ENCODE peak calls at places on chromosomes 3 and 15, in nine cellular contexts. U is GM04503; Q is naive thymus-derived CD4-positive, alpha-beta T cell; D is epithelial cell of esophagus; M is KG1; Y is activated T-helper 1 cell treated with Interleukin-2 at 50 U/mL for 16 hours; O is naive thymus-derived CD8-positive, alpha-beta T cell; L is NAMALWA; F is right cardiac atrium. H is an unnamed sample.

GRCh38 chr3:64501298-64501906 is 186.4 kb downstream of the ADAMTS9 start:
- DNase-seq in M (no peak), U (no peak), O (no peak), L (no peak), D (no peak), Q (no peak), F (no peak), Y (no peak), H (no peak)

GRCh38 chr3:8757551-8758518 is 11.6 kb downstream of the OXTR start:
- DNase-seq in F (no peak), L (no peak), Y (no peak), O (no peak), D (peak), U (peak), Q (no peak), M (no peak), H (no peak)

GRCh38 chr3:80537680-80538079 is 769.9 kb upstream of the ROBO1 start:
- DNase-seq in O (no peak), Q (no peak), U (no peak), L (no peak), D (no peak), Y (no peak), F (no peak), M (no peak), H (no peak)

GRCh38 chr3:85709483-85709882 is 750.7 kb downstream of the CADM2 start:
- DNase-seq in M (no peak), L (no peak), U (no peak), D (no peak), Q (no peak), O (no peak), F (no peak), Y (no peak), H (no peak)

GRCh38 chr3:184770541-184770940 is 41.4 kb upstream of the VPS8 start:
- DNase-seq in U (no peak), D (no peak), L (no peak), M (no peak), Q (no peak), Y (no peak), O (no peak), F (no peak), H (no peak)

GRCh38 chr3:46896386-46896785 is 18.9 kb downstream of the PTH1R start:
- DNase-seq in Y (no peak), M (no peak), Q (no peak), L (no peak), D (no peak), U (no peak), F (peak), O (no peak), H (no peak)

GRCh38 chr15:60526127-60526616 is 47.2 kb upstream of the ICE2 start:
- DNase-seq in Y (no peak), O (no peak), U (no peak), Q (no peak), L (no peak), D (peak), F (peak), M (no peak), H (no peak)

GRCh38 chr3:174329321-174329720 is 529.8 kb upstream of the NAALADL2 start:
- DNase-seq in L (no peak), F (no peak), D (no peak), Y (no peak), M (no peak), O (no peak), Q (no peak), U (peak), H (no peak)

GRCh38 chr15:98798375-98798893 is 150.1 kb downstream of the IGF1R start:
- DNase-seq in L (no peak), Q (no peak), F (no peak), M (no peak), U (no peak), O (no peak), Y (no peak), D (no peak), H (no peak)

GRCh38 chr3:45864760-45865567 is 21.4 kb upstream of the CCR9 start:
- DNase-seq in L (no peak), D (no peak), M (no peak), F (no peak), Y (no peak), Q (peak), U (no peak), O (no peak), H (no peak)

GRCh38 chr3:110933786-110934415 is 137.7 kb upstream of the NECTIN3 start:
- DNase-seq in O (no peak), M (no peak), Q (no peak), Y (no peak), L (no peak), D (no peak), F (no peak), U (no peak), H (no peak)

GRCh38 chr3:23691343-23691895 is 114.3 kb upstream of the UBE2E1 start:
- DNase-seq in Q (no peak), O (no peak), F (no peak), U (no peak), M (no peak), D (no peak), L (no peak), Y (no peak), H (peak)

GRCh38 chr3:143585720-143586456 is 262.4 kb downstream of the SLC9A9 start:
- DNase-seq in L (no peak), O (no peak), U (no peak), F (no peak), M (no peak), Q (peak), Y (no peak), D (no peak), H (no peak)

GRCh38 chr3:47984089-47984759 is 32.0 kb downstream of the MAP4 start:
- DNase-seq in Y (no peak), D (peak), L (no peak), F (no peak), Q (no peak), O (no peak), U (peak), M (no peak), H (no peak)

GRCh38 chr3:153599685-153600084 is 437.7 kb downstream of the RAP2B start:
- DNase-seq in U (peak), M (no peak), F (peak), Y (no peak), D (peak), L (no peak), O (no peak), Q (no peak), H (no peak)

GRCh38 chr3:183202004-183202722 is 39.6 kb upstream of the LAMP3 start:
- DNase-seq in D (peak), Y (no peak), L (no peak), U (no peak), F (no peak), O (no peak), M (no peak), Q (no peak), H (no peak)

GRCh38 chr3:187165144-187165543 is 25.8 kb upstream of the RPL39L start:
- DNase-seq in Q (no peak), M (peak), U (no peak), L (peak), Y (no peak), F (no peak), O (peak), D (peak), H (peak)

GRCh38 chr3:20646425-20646824 is 460.4 kb upstream of the SGO1 start:
- DNase-seq in D (no peak), L (no peak), U (no peak), O (no peak), Y (no peak), Q (no peak), F (no peak), M (no peak), H (no peak)